ENCODE peak calls at places on chromosomes 16 and 17, in five cellular contexts. U, N, G, T and C are unnamed samples.

GRCh38 chr17:66673668-66674276 is 161.1 kb upstream of the CACNG5 start:
- DNase-seq in U (peak; percentile 69), N (no peak), G (no peak), T (peak; percentile 72), C (no peak)

GRCh38 chr17:40556884-40557414 is 8.3 kb downstream of the CCR7 start:
- DNase-seq in U (no peak), N (no peak), G (peak; percentile 64), T (no peak), C (peak; percentile 12)

GRCh38 chr17:17509601-17510425 is 13.6 kb upstream of the RASD1 start:
- DNase-seq in U (no peak), N (no peak), G (peak; percentile 12), T (no peak), C (no peak)

GRCh38 chr17:74842599-74843351 is 16.9 kb downstream of the GRIN2C start:
- DNase-seq in U (peak; percentile 88), N (peak; percentile 75), G (peak; percentile 76), T (peak; percentile 56), C (no peak)

GRCh38 chr16:58049697-58050185 is 24.2 kb downstream of the MMP15 start:
- DNase-seq in U (peak; percentile 43), N (no peak), G (no peak), T (no peak), C (no peak)

GRCh38 chr17:67390646-67391480 is 13.8 kb downstream of the PITPNC1 start:
- DNase-seq in U (no peak), N (peak; percentile 81), G (no peak), T (peak; percentile 89), C (no peak)

GRCh38 chr16:11743308-11744074 is 834 bp upstream of the TXNDC11 start:
- DNase-seq in U (no peak), N (peak; percentile 46), G (no peak), T (peak; percentile 50), C (no peak)

GRCh38 chr17:73973881-73974409 is 229.5 kb upstream of the RPL38 start:
- DNase-seq in U (no peak), N (peak; percentile 10), G (peak; percentile 31), T (no peak), C (no peak)

GRCh38 chr17:70473049-70473448 is 303.7 kb downstream of the KCNJ2 start:
- DNase-seq in U (no peak), N (no peak), G (no peak), T (no peak), C (no peak)

GRCh38 chr17:34252138-34252889 is 2.8 kb upstream of the CCL2 start:
- DNase-seq in U (no peak), N (peak; percentile 52), G (peak; percentile 98), T (no peak), C (no peak)

GRCh38 chr17:71919181-71919580 is 201.6 kb upstream of the SOX9 start:
- DNase-seq in U (no peak), N (no peak), G (no peak), T (no peak), C (no peak)

GRCh38 chr17:64081802-64082799 is 47.8 kb downstream of the ERN1 start:
- DNase-seq in U (no peak), N (no peak), G (no peak), T (peak; percentile 82), C (no peak)

GRCh38 chr17:50265212-50265611 is 9.1 kb upstream of the TMEM92 start:
- DNase-seq in U (no peak), N (peak; percentile 14), G (no peak), T (no peak), C (peak; percentile 14)

GRCh38 chr17:50199211-50199633 is 2.2 kb downstream of the COL1A1 start:
- DNase-seq in U (no peak), N (no peak), G (peak; percentile 18), T (no peak), C (no peak)

GRCh38 chr17:61414936-61415251 is 15.3 kb downstream of the TBX2 start:
- DNase-seq in U (peak; percentile 20), N (no peak), G (no peak), T (no peak), C (no peak)

GRCh38 chr17:82536220-82537201 is 17.0 kb downstream of the FOXK2 start:
- DNase-seq in U (no peak), N (no peak), G (peak; percentile 25), T (no peak), C (no peak)

GRCh38 chr17:78745407-78746088 is 36.5 kb downstream of the CYTH1 start:
- DNase-seq in U (no peak), N (no peak), G (no peak), T (no peak), C (no peak)

GRCh38 chr16:30006095-30006473 is 4.7 kb downstream of the DOC2A start:
- DNase-seq in U (no peak), N (no peak), G (no peak), T (no peak), C (no peak)

GRCh38 chr17:74960739-74961342 is 11.7 kb downstream of the HID1 start:
- DNase-seq in U (peak; percentile 84), N (peak; percentile 85), G (no peak), T (peak; percentile 54), C (peak; percentile 34)

GRCh38 chr16:10368984-10369551 is 16.8 kb upstream of the ATF7IP2 start:
- DNase-seq in U (no peak), N (no peak), G (no peak), T (no peak), C (no peak)

GRCh38 chr17:78766225-78766624 is 15.8 kb downstream of the CYTH1 start:
- DNase-seq in U (no peak), N (no peak), G (no peak), T (no peak), C (no peak)

GRCh38 chr16:58843675-58844074 is 109.6 kb upstream of the GOT2 start:
- DNase-seq in U (no peak), N (peak; percentile 42), G (no peak), T (peak; percentile 3), C (no peak)

GRCh38 chr17:63709110-63709509 is 9.2 kb upstream of the LIMD2 start:
- DNase-seq in U (no peak), N (no peak), G (no peak), T (no peak), C (no peak)

GRCh38 chr16:76653390-76654026 is 376.3 kb downstream of the CNTNAP4 start:
- DNase-seq in U (no peak), N (peak; percentile 20), G (no peak), T (no peak), C (no peak)

GRCh38 chr17:29219378-29220047 is 27.1 kb upstream of the CRYBA1 start:
- DNase-seq in U (peak; percentile 94), N (peak; percentile 83), G (peak; percentile 66), T (peak; percentile 63), C (peak; percentile 52)

GRCh38 chr17:44113382-44113781 is 10.1 kb downstream of the HDAC5 start:
- DNase-seq in U (no peak), N (no peak), G (no peak), T (no peak), C (no peak)

GRCh38 chr17:59341922-59342321 is 10.5 kb downstream of the YPEL2 start:
- DNase-seq in U (no peak), N (no peak), G (no peak), T (no peak), C (no peak)

GRCh38 chr17:58270476-58271290 is 10.1 kb downstream of the MPO start:
- DNase-seq in U (peak; percentile 54), N (no peak), G (no peak), T (peak; percentile 43), C (no peak)
- TF ChIP-seq CTCF in U (peak; percentile 65), N (no peak), G (no peak), T (no peak), C (no peak)

GRCh38 chr16:68711421-68712139 is 25.5 kb upstream of the CDH1 start:
- DNase-seq in U (no peak), N (peak; percentile 65), G (peak; percentile 21), T (no peak), C (no peak)

GRCh38 chr16:68704232-68704867 is 32.7 kb upstream of the CDH1 start:
- DNase-seq in U (peak; percentile 92), N (peak; percentile 84), G (peak; percentile 45), T (peak; percentile 79), C (peak; percentile 48)

GRCh38 chr16:68713430-68713829 is 23.7 kb upstream of the CDH1 start:
- DNase-seq in U (no peak), N (no peak), G (no peak), T (no peak), C (no peak)

DNA sequence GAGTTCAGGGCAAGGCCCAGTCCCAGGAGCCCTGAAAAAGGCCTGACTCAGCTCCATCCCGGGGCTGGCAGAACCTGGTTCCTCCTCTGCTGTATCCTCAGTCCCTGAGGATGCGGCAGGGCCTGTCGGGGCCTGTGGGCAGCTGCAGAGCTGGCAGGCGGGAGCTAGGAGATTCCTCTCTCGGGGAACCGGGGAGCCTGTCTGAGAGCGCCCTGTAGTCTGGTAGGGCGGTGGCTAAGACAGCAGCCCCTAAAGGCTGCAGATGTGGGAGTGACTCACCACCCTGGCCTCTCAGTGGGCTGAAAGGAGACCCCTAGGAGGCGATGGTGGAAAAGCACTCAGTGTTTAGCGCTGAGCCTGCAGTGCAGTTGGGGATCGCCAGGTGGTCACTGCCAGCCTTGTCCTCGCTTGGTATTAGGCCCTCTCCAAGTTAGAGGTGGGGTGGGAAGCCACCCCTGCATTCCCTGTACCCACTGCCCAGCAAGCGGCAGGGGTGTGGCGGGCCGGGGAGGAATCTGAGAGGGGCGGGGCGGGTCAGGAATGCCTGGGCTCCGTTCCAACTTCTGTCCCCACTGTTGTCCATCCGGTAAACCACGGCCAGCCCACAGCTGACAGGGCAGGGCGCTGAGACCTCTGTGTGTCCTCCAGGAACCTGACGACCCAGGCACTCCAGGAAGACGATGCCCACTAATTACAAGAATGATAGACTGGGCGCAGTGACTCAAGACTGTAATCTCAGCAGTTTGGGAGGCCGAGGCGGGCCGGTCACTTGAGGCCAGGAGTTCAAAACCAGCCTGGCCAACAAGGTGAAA is 29.5 kb upstream of the CDH1 start:
- DNase-seq in U (peak; percentile 70), N (no peak), G (peak; percentile 38), T (peak; percentile 64), C (no peak)
- TF ChIP-seq CTCF in U (peak; percentile 67), N (no peak), G (no peak), T (peak; percentile 45), C (no peak)

GRCh38 chr17:39404542-39405378 is 3.3 kb upstream of the FBXL20 start:
- DNase-seq in U (no peak), N (no peak), G (no peak), T (no peak), C (no peak)
- TF ChIP-seq CTCF in U (no peak), N (no peak), G (no peak), T (no peak), C (no peak)

GRCh38 chr17:20941872-20942271 is 100.9 kb downstream of the USP22 start:
- DNase-seq in U (no peak), N (no peak), G (no peak), T (no peak), C (no peak)

GRCh38 chr17:20948984-20949777 is 93.6 kb downstream of the USP22 start:
- DNase-seq in U (no peak), N (no peak), G (no peak), T (no peak), C (no peak)

GRCh38 chr17:20944014-20944905 is 98.6 kb downstream of the USP22 start:
- DNase-seq in U (peak; percentile 64), N (peak; percentile 43), G (no peak), T (peak; percentile 36), C (no peak)
- TF ChIP-seq CTCF in U (peak; percentile 73), N (peak; percentile 51), G (peak; percentile 37), T (peak; percentile 50), C (no peak)

GRCh38 chr16:1125471-1125870 is 27.4 kb upstream of the CACNA1H start:
- DNase-seq in U (no peak), N (no peak), G (no peak), T (peak; percentile 43), C (no peak)
- TF ChIP-seq CTCF in U (no peak), N (no peak), G (no peak), T (no peak), C (no peak)